ENCODE peak calls at places on chromosomes 2 and 18, in nine cellular contexts. One of them, this sample, is unnamed.

GRCh38 chr2:127422631-127423475 is 4.6 kb downstream of the PROC start:
- DNase-seq in cardiac muscle cell: peak; percentile 55
- DNase-seq in epithelial cell of esophagus: no peak
- DNase-seq in neural progenitor cell: peak; percentile 79
- DNase-seq in CD8-positive, alpha-beta T cell: no peak
- DNase-seq in psoas muscle: no peak
- DNase-seq in mammary epithelial cell: no peak
- DNase-seq in GM12865: no peak
- DNase-seq in glutamatergic neuron: peak; percentile 53
- DNase-seq in this sample: no peak

GRCh38 chr2:84735383-84735782 is 145.5 kb downstream of the TRABD2A start:
- DNase-seq in glutamatergic neuron: no peak
- DNase-seq in neural progenitor cell: no peak
- DNase-seq in GM12865: no peak
- DNase-seq in mammary epithelial cell: no peak
- DNase-seq in cardiac muscle cell: no peak
- DNase-seq in epithelial cell of esophagus: no peak
- DNase-seq in CD8-positive, alpha-beta T cell: no peak
- DNase-seq in psoas muscle: no peak
- DNase-seq in this sample: no peak

GRCh38 chr18:77557030-77557429 is 307.4 kb downstream of the GALR1 start:
- DNase-seq in neural progenitor cell: peak; percentile 71
- DNase-seq in cardiac muscle cell: peak; percentile 72
- DNase-seq in CD8-positive, alpha-beta T cell: no peak
- DNase-seq in epithelial cell of esophagus: no peak
- DNase-seq in psoas muscle: no peak
- DNase-seq in GM12865: no peak
- DNase-seq in mammary epithelial cell: no peak
- DNase-seq in glutamatergic neuron: no peak
- DNase-seq in this sample: peak; percentile 51

GRCh38 chr2:78162202-78162601 is 640.0 kb upstream of the LRRTM4 start:
- DNase-seq in psoas muscle: no peak
- DNase-seq in epithelial cell of esophagus: no peak
- DNase-seq in CD8-positive, alpha-beta T cell: no peak
- DNase-seq in glutamatergic neuron: no peak
- DNase-seq in mammary epithelial cell: no peak
- DNase-seq in GM12865: no peak
- DNase-seq in neural progenitor cell: no peak
- DNase-seq in cardiac muscle cell: no peak
- DNase-seq in this sample: no peak

GRCh38 chr2:9652898-9653479 is 22.2 kb upstream of the YWHAQ start:
- DNase-seq in glutamatergic neuron: no peak
- DNase-seq in mammary epithelial cell: no peak
- DNase-seq in cardiac muscle cell: peak; percentile 50
- DNase-seq in GM12865: peak; percentile 40
- DNase-seq in CD8-positive, alpha-beta T cell: no peak
- DNase-seq in neural progenitor cell: no peak
- DNase-seq in epithelial cell of esophagus: no peak
- DNase-seq in psoas muscle: no peak
- DNase-seq in this sample: no peak

GRCh38 chr2:234577191-234577590 is 80.3 kb upstream of the ARL4C start:
- DNase-seq in psoas muscle: no peak
- DNase-seq in glutamatergic neuron: no peak
- DNase-seq in neural progenitor cell: no peak
- DNase-seq in GM12865: no peak
- DNase-seq in CD8-positive, alpha-beta T cell: no peak
- DNase-seq in mammary epithelial cell: no peak
- DNase-seq in epithelial cell of esophagus: no peak
- DNase-seq in cardiac muscle cell: no peak
- DNase-seq in this sample: no peak

GRCh38 chr18:6561893-6562292 is 147.2 kb upstream of the L3MBTL4 start:
- DNase-seq in glutamatergic neuron: no peak
- DNase-seq in neural progenitor cell: peak; percentile 71
- DNase-seq in mammary epithelial cell: no peak
- DNase-seq in CD8-positive, alpha-beta T cell: no peak
- DNase-seq in GM12865: no peak
- DNase-seq in psoas muscle: no peak
- DNase-seq in epithelial cell of esophagus: no peak
- DNase-seq in cardiac muscle cell: no peak
- DNase-seq in this sample: no peak

GRCh38 chr2:120312861-120313694 is 32.9 kb upstream of the INHBB start:
- DNase-seq in psoas muscle: peak; percentile 80
- DNase-seq in CD8-positive, alpha-beta T cell: peak; percentile 45
- DNase-seq in cardiac muscle cell: peak; percentile 82
- DNase-seq in glutamatergic neuron: peak; percentile 81
- DNase-seq in mammary epithelial cell: peak; percentile 74
- DNase-seq in epithelial cell of esophagus: peak; percentile 87
- DNase-seq in neural progenitor cell: peak; percentile 84
- DNase-seq in GM12865: peak; percentile 81
- DNase-seq in this sample: peak; percentile 73

GRCh38 chr2:43326116-43326825 is 99.9 kb upstream of the ZFP36L2 start:
- DNase-seq in CD8-positive, alpha-beta T cell: no peak
- DNase-seq in cardiac muscle cell: no peak
- DNase-seq in psoas muscle: no peak
- DNase-seq in neural progenitor cell: no peak
- DNase-seq in glutamatergic neuron: no peak
- DNase-seq in epithelial cell of esophagus: no peak
- DNase-seq in mammary epithelial cell: no peak
- DNase-seq in GM12865: no peak
- DNase-seq in this sample: no peak

GRCh38 chr2:120442923-120443571 is 97.1 kb downstream of the INHBB start:
- DNase-seq in cardiac muscle cell: peak; percentile 71
- DNase-seq in epithelial cell of esophagus: peak; percentile 87
- DNase-seq in glutamatergic neuron: peak; percentile 56
- DNase-seq in mammary epithelial cell: no peak
- DNase-seq in neural progenitor cell: peak; percentile 86
- DNase-seq in psoas muscle: no peak
- DNase-seq in GM12865: no peak
- DNase-seq in CD8-positive, alpha-beta T cell: no peak
- DNase-seq in this sample: no peak

GRCh38 chr18:10378688-10379465 is 75.6 kb upstream of the APCDD1 start:
- DNase-seq in neural progenitor cell: no peak
- DNase-seq in glutamatergic neuron: no peak
- DNase-seq in GM12865: no peak
- DNase-seq in cardiac muscle cell: no peak
- DNase-seq in epithelial cell of esophagus: peak; percentile 73
- DNase-seq in psoas muscle: no peak
- DNase-seq in CD8-positive, alpha-beta T cell: no peak
- DNase-seq in mammary epithelial cell: peak; percentile 40
- DNase-seq in this sample: no peak

GRCh38 chr18:59783138-59783537 is 85.9 kb upstream of the CCBE1 start:
- DNase-seq in GM12865: peak; percentile 82
- DNase-seq in psoas muscle: no peak
- DNase-seq in cardiac muscle cell: peak; percentile 59
- DNase-seq in mammary epithelial cell: peak; percentile 47
- DNase-seq in CD8-positive, alpha-beta T cell: no peak
- DNase-seq in epithelial cell of esophagus: peak; percentile 57
- DNase-seq in neural progenitor cell: peak; percentile 65
- DNase-seq in glutamatergic neuron: peak; percentile 24
- DNase-seq in this sample: peak; percentile 3

GRCh38 chr2:164657129-164657528 is 35.8 kb upstream of the GRB14 start:
- DNase-seq in psoas muscle: no peak
- DNase-seq in epithelial cell of esophagus: peak; percentile 94
- DNase-seq in cardiac muscle cell: no peak
- DNase-seq in glutamatergic neuron: no peak
- DNase-seq in GM12865: no peak
- DNase-seq in neural progenitor cell: no peak
- DNase-seq in CD8-positive, alpha-beta T cell: no peak
- DNase-seq in mammary epithelial cell: peak; percentile 97
- DNase-seq in this sample: no peak

GRCh38 chr2:98691307-98691706 is 39.6 kb downstream of the MGAT4A start:
- DNase-seq in psoas muscle: no peak
- DNase-seq in neural progenitor cell: no peak
- DNase-seq in mammary epithelial cell: peak; percentile 45
- DNase-seq in GM12865: no peak
- DNase-seq in cardiac muscle cell: no peak
- DNase-seq in CD8-positive, alpha-beta T cell: no peak
- DNase-seq in glutamatergic neuron: no peak
- DNase-seq in epithelial cell of esophagus: peak; percentile 42
- DNase-seq in this sample: no peak

GRCh38 chr2:205047273-205047839 is 502.1 kb downstream of the PARD3B start:
- DNase-seq in neural progenitor cell: peak; percentile 89
- DNase-seq in GM12865: no peak
- DNase-seq in cardiac muscle cell: no peak
- DNase-seq in glutamatergic neuron: peak; percentile 47
- DNase-seq in CD8-positive, alpha-beta T cell: no peak
- DNase-seq in epithelial cell of esophagus: no peak
- DNase-seq in psoas muscle: no peak
- DNase-seq in mammary epithelial cell: no peak
- DNase-seq in this sample: peak; percentile 6
- TF ChIP-seq CTCF in neural progenitor cell: peak; percentile 55
- TF ChIP-seq CTCF in GM12865: no peak
- TF ChIP-seq CTCF in cardiac muscle cell: no peak
- TF ChIP-seq CTCF in glutamatergic neuron: peak; percentile 49
- TF ChIP-seq CTCF in CD8-positive, alpha-beta T cell: no peak
- TF ChIP-seq CTCF in epithelial cell of esophagus: peak; percentile 3
- TF ChIP-seq CTCF in psoas muscle: no peak
- TF ChIP-seq CTCF in mammary epithelial cell: no peak
- TF ChIP-seq CTCF in this sample: no peak

GRCh38 chr2:239274391-239275001 is 126.3 kb downstream of the HDAC4 start:
- DNase-seq in cardiac muscle cell: no peak
- DNase-seq in epithelial cell of esophagus: peak; percentile 59
- DNase-seq in neural progenitor cell: peak; percentile 72
- DNase-seq in psoas muscle: peak; percentile 79
- DNase-seq in GM12865: no peak
- DNase-seq in CD8-positive, alpha-beta T cell: no peak
- DNase-seq in mammary epithelial cell: peak; percentile 24
- DNase-seq in glutamatergic neuron: peak; percentile 60
- DNase-seq in this sample: no peak

GRCh38 chr2:239273280-239274234 is 127.3 kb downstream of the HDAC4 start:
- DNase-seq in cardiac muscle cell: no peak
- DNase-seq in neural progenitor cell: no peak
- DNase-seq in epithelial cell of esophagus: no peak
- DNase-seq in GM12865: no peak
- DNase-seq in psoas muscle: peak; percentile 30
- DNase-seq in CD8-positive, alpha-beta T cell: no peak
- DNase-seq in glutamatergic neuron: no peak
- DNase-seq in mammary epithelial cell: no peak
- DNase-seq in this sample: no peak

GRCh38 chr2:239275871-239276812 is 124.7 kb downstream of the HDAC4 start:
- DNase-seq in CD8-positive, alpha-beta T cell: no peak
- DNase-seq in GM12865: no peak
- DNase-seq in psoas muscle: peak; percentile 87
- DNase-seq in neural progenitor cell: no peak
- DNase-seq in mammary epithelial cell: no peak
- DNase-seq in epithelial cell of esophagus: no peak
- DNase-seq in cardiac muscle cell: no peak
- DNase-seq in glutamatergic neuron: peak; percentile 79
- DNase-seq in this sample: no peak

GRCh38 chr2:239276813-239277193 is 124.0 kb downstream of the HDAC4 start:
- DNase-seq in mammary epithelial cell: no peak
- DNase-seq in cardiac muscle cell: no peak
- DNase-seq in CD8-positive, alpha-beta T cell: no peak
- DNase-seq in psoas muscle: no peak
- DNase-seq in epithelial cell of esophagus: no peak
- DNase-seq in neural progenitor cell: no peak
- DNase-seq in glutamatergic neuron: peak; percentile 23
- DNase-seq in GM12865: no peak
- DNase-seq in this sample: no peak

GRCh38 chr2:239275037-239275685 is 125.7 kb downstream of the HDAC4 start:
- DNase-seq in glutamatergic neuron: peak; percentile 36
- DNase-seq in CD8-positive, alpha-beta T cell: peak; percentile 65
- DNase-seq in neural progenitor cell: no peak
- DNase-seq in cardiac muscle cell: no peak
- DNase-seq in mammary epithelial cell: peak; percentile 94
- DNase-seq in GM12865: peak; percentile 88
- DNase-seq in psoas muscle: peak; percentile 89
- DNase-seq in epithelial cell of esophagus: peak; percentile 98
- DNase-seq in this sample: no peak
- TF ChIP-seq CTCF in glutamatergic neuron: no peak
- TF ChIP-seq CTCF in CD8-positive, alpha-beta T cell: no peak
- TF ChIP-seq CTCF in neural progenitor cell: no peak
- TF ChIP-seq CTCF in cardiac muscle cell: no peak
- TF ChIP-seq CTCF in mammary epithelial cell: no peak
- TF ChIP-seq CTCF in GM12865: no peak
- TF ChIP-seq CTCF in psoas muscle: no peak
- TF ChIP-seq CTCF in epithelial cell of esophagus: no peak
- TF ChIP-seq CTCF in this sample: no peak

DNA sequence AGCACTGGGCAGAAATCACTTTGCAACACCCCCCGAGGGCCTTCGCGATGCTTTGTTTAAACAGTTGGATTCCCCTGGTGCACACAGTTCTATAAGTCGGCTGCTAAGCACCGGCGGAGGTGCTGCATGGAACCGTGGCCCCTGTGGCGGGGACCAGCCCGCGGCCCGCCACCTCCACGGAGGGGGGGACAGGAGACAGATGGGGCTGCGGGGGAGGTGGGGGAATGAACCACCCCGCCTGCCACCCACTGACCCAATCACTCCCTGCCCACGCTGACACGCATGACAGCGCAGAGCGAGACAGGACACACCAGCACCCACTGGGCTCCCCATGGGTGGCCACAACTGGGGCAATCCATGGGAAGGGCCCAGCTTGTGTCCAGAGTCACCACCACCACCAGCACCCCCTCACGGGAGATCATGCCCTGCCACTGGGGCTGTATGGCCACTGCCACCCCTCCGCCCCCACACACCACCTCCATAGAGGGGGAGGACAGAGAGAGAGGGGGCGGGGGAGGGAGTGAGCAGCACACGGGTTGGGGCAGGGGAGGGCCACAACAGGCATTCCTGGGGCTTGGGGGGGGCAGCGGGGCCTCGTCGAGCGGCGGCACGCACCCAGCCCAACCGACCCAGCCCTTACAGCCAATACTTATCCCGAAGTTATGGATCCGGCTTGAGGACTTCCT is 118.3 kb upstream of the ANKRD30BL start:
- DNase-seq in CD8-positive, alpha-beta T cell: no peak
- DNase-seq in mammary epithelial cell: no peak
- DNase-seq in psoas muscle: no peak
- DNase-seq in GM12865: no peak
- DNase-seq in glutamatergic neuron: no peak
- DNase-seq in cardiac muscle cell: no peak
- DNase-seq in neural progenitor cell: no peak
- DNase-seq in epithelial cell of esophagus: no peak
- DNase-seq in this sample: no peak
- TF ChIP-seq CTCF in CD8-positive, alpha-beta T cell: no peak
- TF ChIP-seq CTCF in mammary epithelial cell: no peak
- TF ChIP-seq CTCF in psoas muscle: no peak
- TF ChIP-seq CTCF in GM12865: no peak
- TF ChIP-seq CTCF in glutamatergic neuron: no peak
- TF ChIP-seq CTCF in cardiac muscle cell: no peak
- TF ChIP-seq CTCF in neural progenitor cell: no peak
- TF ChIP-seq CTCF in epithelial cell of esophagus: no peak
- TF ChIP-seq CTCF in this sample: no peak

DNA sequence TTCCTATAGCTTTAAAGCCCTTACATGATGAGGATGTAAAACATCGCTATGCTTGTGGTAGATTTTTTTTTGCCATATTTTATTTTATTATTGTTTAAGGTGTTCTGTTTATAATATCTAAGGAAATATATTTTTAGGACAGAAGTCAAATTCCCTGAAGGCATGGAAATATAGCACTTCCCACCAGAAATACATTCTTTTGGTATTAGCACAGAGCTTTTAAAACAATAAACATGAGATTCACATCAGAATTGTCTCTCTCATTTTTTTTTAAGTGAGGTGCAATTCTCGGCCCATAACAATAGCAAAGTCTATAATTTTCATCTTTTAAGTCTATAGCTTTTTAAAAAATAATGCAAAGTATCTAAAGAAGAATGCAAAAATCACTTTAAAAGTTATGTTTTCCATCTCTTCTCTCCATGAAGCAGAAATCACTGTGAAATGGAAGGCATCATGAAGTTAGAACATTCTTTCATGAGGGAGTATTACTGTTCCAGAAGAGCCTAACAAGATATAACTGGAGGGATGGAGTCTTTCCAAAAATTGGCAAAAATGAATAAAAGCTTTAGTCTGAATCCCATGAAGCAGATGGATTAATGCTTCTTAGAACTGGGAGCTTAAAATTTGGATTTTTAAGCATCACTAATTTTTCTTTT is 283.6 kb upstream of the TRIB2 start:
- DNase-seq in epithelial cell of esophagus: no peak
- DNase-seq in glutamatergic neuron: no peak
- DNase-seq in neural progenitor cell: no peak
- DNase-seq in psoas muscle: no peak
- DNase-seq in CD8-positive, alpha-beta T cell: no peak
- DNase-seq in cardiac muscle cell: no peak
- DNase-seq in GM12865: no peak
- DNase-seq in mammary epithelial cell: no peak
- DNase-seq in this sample: no peak
- TF ChIP-seq CTCF in epithelial cell of esophagus: no peak
- TF ChIP-seq CTCF in glutamatergic neuron: no peak
- TF ChIP-seq CTCF in neural progenitor cell: no peak
- TF ChIP-seq CTCF in psoas muscle: no peak
- TF ChIP-seq CTCF in CD8-positive, alpha-beta T cell: no peak
- TF ChIP-seq CTCF in cardiac muscle cell: no peak
- TF ChIP-seq CTCF in GM12865: no peak
- TF ChIP-seq CTCF in mammary epithelial cell: no peak
- TF ChIP-seq CTCF in this sample: no peak

This sample was measured in neural crest cell.